ENCODE peak calls at places on chromosomes 1 and 21, in six cellular contexts. One of them, this sample, is unnamed.

GRCh38 chr1:19866758-19867157 is 15.4 kb upstream of the OTUD3 start:
- DNase-seq in central memory CD8-positive, alpha-beta T cell: no peak
- DNase-seq in foreskin fibroblast: peak
- DNase-seq in T-helper 1 cell: no peak
- DNase-seq in activated naive CD8-positive, alpha-beta T cell treated with anti-CD3 and anti-CD28 coated beads for 36 hours: no peak
- DNase-seq in tibial nerve: no peak
- DNase-seq in this sample: peak

GRCh38 chr1:86487131-86487804 is 18.5 kb downstream of the CLCA1 start:
- DNase-seq in foreskin fibroblast: peak
- DNase-seq in activated naive CD8-positive, alpha-beta T cell treated with anti-CD3 and anti-CD28 coated beads for 36 hours: no peak
- DNase-seq in tibial nerve: peak
- DNase-seq in T-helper 1 cell: no peak
- DNase-seq in central memory CD8-positive, alpha-beta T cell: no peak
- DNase-seq in this sample: no peak

GRCh38 chr1:115411388-115412063 is 73.5 kb upstream of the NGF start:
- DNase-seq in central memory CD8-positive, alpha-beta T cell: no peak
- DNase-seq in T-helper 1 cell: no peak
- DNase-seq in activated naive CD8-positive, alpha-beta T cell treated with anti-CD3 and anti-CD28 coated beads for 36 hours: no peak
- DNase-seq in tibial nerve: no peak
- DNase-seq in foreskin fibroblast: peak
- DNase-seq in this sample: peak

GRCh38 chr1:64472805-64473204 is 2.9 kb downstream of the CACHD1 start:
- DNase-seq in tibial nerve: no peak
- DNase-seq in foreskin fibroblast: no peak
- DNase-seq in T-helper 1 cell: no peak
- DNase-seq in activated naive CD8-positive, alpha-beta T cell treated with anti-CD3 and anti-CD28 coated beads for 36 hours: no peak
- DNase-seq in central memory CD8-positive, alpha-beta T cell: no peak
- DNase-seq in this sample: no peak

GRCh38 chr1:247054992-247055415 is 23.6 kb downstream of the ZNF670 start:
- DNase-seq in tibial nerve: no peak
- DNase-seq in activated naive CD8-positive, alpha-beta T cell treated with anti-CD3 and anti-CD28 coated beads for 36 hours: no peak
- DNase-seq in T-helper 1 cell: no peak
- DNase-seq in central memory CD8-positive, alpha-beta T cell: no peak
- DNase-seq in foreskin fibroblast: peak
- DNase-seq in this sample: peak

GRCh38 chr21:28776251-28776650 is 216.4 kb downstream of the LTN1 start:
- DNase-seq in central memory CD8-positive, alpha-beta T cell: no peak
- DNase-seq in activated naive CD8-positive, alpha-beta T cell treated with anti-CD3 and anti-CD28 coated beads for 36 hours: peak
- DNase-seq in tibial nerve: no peak
- DNase-seq in foreskin fibroblast: peak
- DNase-seq in T-helper 1 cell: no peak
- DNase-seq in this sample: peak

GRCh38 chr21:34897828-34898227 is 151.3 kb downstream of the RUNX1 start:
- DNase-seq in activated naive CD8-positive, alpha-beta T cell treated with anti-CD3 and anti-CD28 coated beads for 36 hours: no peak
- DNase-seq in T-helper 1 cell: no peak
- DNase-seq in foreskin fibroblast: no peak
- DNase-seq in tibial nerve: no peak
- DNase-seq in central memory CD8-positive, alpha-beta T cell: no peak
- DNase-seq in this sample: no peak

GRCh38 chr1:23224721-23225648 is 7.7 kb upstream of the HTR1D start:
- DNase-seq in central memory CD8-positive, alpha-beta T cell: no peak
- DNase-seq in foreskin fibroblast: peak
- DNase-seq in tibial nerve: no peak
- DNase-seq in T-helper 1 cell: no peak
- DNase-seq in activated naive CD8-positive, alpha-beta T cell treated with anti-CD3 and anti-CD28 coated beads for 36 hours: no peak
- DNase-seq in this sample: peak

GRCh38 chr1:25567710-25568089 is 24.3 kb downstream of the LDLRAP1 start:
- DNase-seq in tibial nerve: no peak
- DNase-seq in activated naive CD8-positive, alpha-beta T cell treated with anti-CD3 and anti-CD28 coated beads for 36 hours: no peak
- DNase-seq in foreskin fibroblast: no peak
- DNase-seq in central memory CD8-positive, alpha-beta T cell: no peak
- DNase-seq in T-helper 1 cell: no peak
- DNase-seq in this sample: no peak

GRCh38 chr1:118100686-118101300 is 84.2 kb downstream of the SPAG17 start:
- DNase-seq in foreskin fibroblast: no peak
- DNase-seq in T-helper 1 cell: no peak
- DNase-seq in activated naive CD8-positive, alpha-beta T cell treated with anti-CD3 and anti-CD28 coated beads for 36 hours: no peak
- DNase-seq in tibial nerve: no peak
- DNase-seq in central memory CD8-positive, alpha-beta T cell: no peak
- DNase-seq in this sample: no peak

GRCh38 chr1:178575611-178576331 is 62.9 kb downstream of the TEX35 start:
- DNase-seq in T-helper 1 cell: no peak
- DNase-seq in foreskin fibroblast: peak
- DNase-seq in tibial nerve: no peak
- DNase-seq in central memory CD8-positive, alpha-beta T cell: no peak
- DNase-seq in activated naive CD8-positive, alpha-beta T cell treated with anti-CD3 and anti-CD28 coated beads for 36 hours: no peak
- DNase-seq in this sample: no peak

GRCh38 chr1:116679091-116679827 is 11.7 kb upstream of the IGSF3 start:
- DNase-seq in activated naive CD8-positive, alpha-beta T cell treated with anti-CD3 and anti-CD28 coated beads for 36 hours: no peak
- DNase-seq in central memory CD8-positive, alpha-beta T cell: no peak
- DNase-seq in T-helper 1 cell: no peak
- DNase-seq in tibial nerve: no peak
- DNase-seq in foreskin fibroblast: no peak
- DNase-seq in this sample: no peak

GRCh38 chr1:109712321-109712864 is 342 bp downstream of the GSTM5 start:
- DNase-seq in activated naive CD8-positive, alpha-beta T cell treated with anti-CD3 and anti-CD28 coated beads for 36 hours: no peak
- DNase-seq in central memory CD8-positive, alpha-beta T cell: no peak
- DNase-seq in T-helper 1 cell: no peak
- DNase-seq in foreskin fibroblast: no peak
- DNase-seq in tibial nerve: no peak
- DNase-seq in this sample: peak

GRCh38 chr1:66364578-66365391 is 169.2 kb upstream of the SGIP1 start:
- DNase-seq in activated naive CD8-positive, alpha-beta T cell treated with anti-CD3 and anti-CD28 coated beads for 36 hours: no peak
- DNase-seq in T-helper 1 cell: no peak
- DNase-seq in tibial nerve: no peak
- DNase-seq in foreskin fibroblast: peak
- DNase-seq in central memory CD8-positive, alpha-beta T cell: no peak
- DNase-seq in this sample: peak

GRCh38 chr1:112337028-112337531 is 58.9 kb upstream of the CTTNBP2NL start:
- DNase-seq in central memory CD8-positive, alpha-beta T cell: no peak
- DNase-seq in foreskin fibroblast: peak
- DNase-seq in tibial nerve: no peak
- DNase-seq in activated naive CD8-positive, alpha-beta T cell treated with anti-CD3 and anti-CD28 coated beads for 36 hours: peak
- DNase-seq in T-helper 1 cell: no peak
- DNase-seq in this sample: peak

GRCh38 chr1:84997667-84998600 is 1.0 kb upstream of the MCOLN2 start:
- DNase-seq in central memory CD8-positive, alpha-beta T cell: no peak
- DNase-seq in activated naive CD8-positive, alpha-beta T cell treated with anti-CD3 and anti-CD28 coated beads for 36 hours: peak
- DNase-seq in foreskin fibroblast: no peak
- DNase-seq in T-helper 1 cell: no peak
- DNase-seq in tibial nerve: no peak
- DNase-seq in this sample: peak

This sample was measured in kidney tubule cell.